ENCODE peak calls at places on chromosomes 12 and 14, in seven cellular contexts. One of them, this sample, is unnamed. For H3K4me1, the result is how much of the 10 kb centered on the place peaks cover.

GRCh38 chr14:61101803-61102548 is 120.9 kb downstream of the SLC38A6 start:
- DNase-seq in stomach: no peak
- DNase-seq in heart right ventricle: no peak
- DNase-seq in fibroblast of lung: peak
- DNase-seq in PC-9: peak
- DNase-seq in upper lobe of right lung: no peak
- DNase-seq in body of pancreas: no peak
- DNase-seq in this sample: no peak

GRCh38 chr14:89399594-89400068 is 17.4 kb downstream of the FOXN3 start:
- DNase-seq in stomach: no peak
- DNase-seq in heart right ventricle: no peak
- DNase-seq in fibroblast of lung: peak
- DNase-seq in PC-9: no peak
- DNase-seq in upper lobe of right lung: no peak
- DNase-seq in body of pancreas: peak
- DNase-seq in this sample: no peak

GRCh38 chr14:61190341-61190740 is 90.8 kb downstream of the TMEM30B start:
- DNase-seq in stomach: no peak
- DNase-seq in heart right ventricle: no peak
- DNase-seq in fibroblast of lung: no peak
- DNase-seq in PC-9: no peak
- DNase-seq in upper lobe of right lung: no peak
- DNase-seq in body of pancreas: no peak
- DNase-seq in this sample: no peak

GRCh38 chr12:9640024-9640423 is 29.5 kb upstream of the CLEC2D start:
- DNase-seq in stomach: no peak
- DNase-seq in heart right ventricle: no peak
- DNase-seq in fibroblast of lung: no peak
- DNase-seq in PC-9: no peak
- DNase-seq in upper lobe of right lung: no peak
- DNase-seq in body of pancreas: no peak
- DNase-seq in this sample: no peak

GRCh38 chr14:45038865-45039264 is 45.1 kb upstream of the PRPF39 start:
- DNase-seq in stomach: no peak
- DNase-seq in heart right ventricle: no peak
- DNase-seq in fibroblast of lung: no peak
- DNase-seq in PC-9: no peak
- DNase-seq in upper lobe of right lung: no peak
- DNase-seq in body of pancreas: no peak
- DNase-seq in this sample: no peak

GRCh38 chr12:82963961-82964360 is 277.3 kb downstream of the TMTC2 start:
- DNase-seq in stomach: no peak
- DNase-seq in heart right ventricle: no peak
- DNase-seq in fibroblast of lung: no peak
- DNase-seq in PC-9: no peak
- DNase-seq in upper lobe of right lung: no peak
- DNase-seq in body of pancreas: no peak
- DNase-seq in this sample: no peak

GRCh38 chr12:26126340-26127284 is 1.8 kb upstream of the BHLHE41 start:
- DNase-seq in stomach: peak
- DNase-seq in heart right ventricle: peak
- DNase-seq in fibroblast of lung: peak
- DNase-seq in PC-9: peak
- DNase-seq in upper lobe of right lung: peak
- DNase-seq in body of pancreas: peak
- DNase-seq in this sample: peak

GRCh38 chr12:121812320-121812871 is 8.6 kb downstream of the SETD1B start:
- DNase-seq in stomach: peak
- DNase-seq in heart right ventricle: peak
- DNase-seq in fibroblast of lung: peak
- DNase-seq in PC-9: peak
- DNase-seq in upper lobe of right lung: peak
- DNase-seq in body of pancreas: peak
- DNase-seq in this sample: no peak

GRCh38 chr12:64796205-64796845 is 28.1 kb upstream of the TBC1D30 start:
- DNase-seq in stomach: peak
- DNase-seq in heart right ventricle: no peak
- DNase-seq in fibroblast of lung: peak
- DNase-seq in PC-9: peak
- DNase-seq in upper lobe of right lung: no peak
- DNase-seq in body of pancreas: peak
- DNase-seq in this sample: no peak

GRCh38 chr12:6307521-6307920 is 3.0 kb upstream of the PLEKHG6 start:
- DNase-seq in stomach: no peak
- DNase-seq in heart right ventricle: no peak
- DNase-seq in fibroblast of lung: no peak
- DNase-seq in PC-9: no peak
- DNase-seq in upper lobe of right lung: no peak
- DNase-seq in body of pancreas: no peak
- DNase-seq in this sample: no peak

GRCh38 chr12:26000883-26001282 is 42.4 kb downstream of the RASSF8 start:
- DNase-seq in stomach: no peak
- DNase-seq in heart right ventricle: no peak
- DNase-seq in fibroblast of lung: no peak
- DNase-seq in PC-9: no peak
- DNase-seq in upper lobe of right lung: no peak
- DNase-seq in body of pancreas: no peak
- DNase-seq in this sample: no peak

GRCh38 chr14:65594153-65594881 is 181.8 kb downstream of the FUT8 start:
- DNase-seq in stomach: peak
- DNase-seq in heart right ventricle: no peak
- DNase-seq in fibroblast of lung: no peak
- DNase-seq in PC-9: no peak
- DNase-seq in upper lobe of right lung: no peak
- DNase-seq in body of pancreas: peak
- DNase-seq in this sample: no peak

GRCh38 chr12:18421840-18422239 is 160.5 kb downstream of the PIK3C2G start:
- DNase-seq in stomach: no peak
- DNase-seq in heart right ventricle: no peak
- DNase-seq in fibroblast of lung: peak
- DNase-seq in PC-9: no peak
- DNase-seq in upper lobe of right lung: no peak
- DNase-seq in body of pancreas: no peak
- DNase-seq in this sample: no peak

GRCh38 chr12:44874981-44875416 is 1.1 kb downstream of the NELL2 start:
- DNase-seq in stomach: no peak
- DNase-seq in heart right ventricle: no peak
- DNase-seq in fibroblast of lung: no peak
- DNase-seq in PC-9: no peak
- DNase-seq in upper lobe of right lung: no peak
- DNase-seq in body of pancreas: no peak
- DNase-seq in this sample: no peak

GRCh38 chr14:34014936-34015335 is 64.1 kb upstream of the EGLN3 start:
- DNase-seq in stomach: no peak
- DNase-seq in heart right ventricle: no peak
- DNase-seq in fibroblast of lung: no peak
- DNase-seq in PC-9: no peak
- DNase-seq in upper lobe of right lung: no peak
- DNase-seq in body of pancreas: no peak
- DNase-seq in this sample: no peak

GRCh38 chr14:51210594-51210993 is 29.5 kb upstream of the TMX1 start:
- DNase-seq in stomach: no peak
- DNase-seq in heart right ventricle: no peak
- DNase-seq in fibroblast of lung: no peak
- DNase-seq in PC-9: no peak
- DNase-seq in upper lobe of right lung: no peak
- DNase-seq in body of pancreas: no peak
- DNase-seq in this sample: no peak

GRCh38 chr12:118704517-118704916 is 276.8 kb upstream of the SRRM4 start:
- DNase-seq in stomach: no peak
- DNase-seq in heart right ventricle: no peak
- DNase-seq in fibroblast of lung: no peak
- DNase-seq in PC-9: no peak
- DNase-seq in upper lobe of right lung: no peak
- DNase-seq in body of pancreas: no peak
- DNase-seq in this sample: no peak

GRCh38 chr12:19244312-19244711 is 114.8 kb downstream of the PLEKHA5 start:
- DNase-seq in stomach: no peak
- DNase-seq in heart right ventricle: no peak
- DNase-seq in fibroblast of lung: no peak
- DNase-seq in PC-9: no peak
- DNase-seq in upper lobe of right lung: no peak
- DNase-seq in body of pancreas: no peak
- DNase-seq in this sample: no peak

GRCh38 chr12:108980831-108981618 is 39.8 kb downstream of the SVOP start:
- DNase-seq in stomach: no peak
- DNase-seq in heart right ventricle: peak
- DNase-seq in fibroblast of lung: no peak
- DNase-seq in PC-9: no peak
- DNase-seq in upper lobe of right lung: no peak
- DNase-seq in body of pancreas: no peak
- DNase-seq in this sample: no peak

GRCh38 chr12:117350140-117350539 is 11.3 kb downstream of the NOS1 start:
- DNase-seq in stomach: no peak
- DNase-seq in heart right ventricle: no peak
- DNase-seq in fibroblast of lung: no peak
- DNase-seq in PC-9: no peak
- DNase-seq in upper lobe of right lung: no peak
- DNase-seq in body of pancreas: no peak
- DNase-seq in this sample: no peak

GRCh38 chr12:119175115-119175514 is 3.6 kb upstream of the HSPB8 start:
- DNase-seq in stomach: no peak
- DNase-seq in heart right ventricle: no peak
- DNase-seq in fibroblast of lung: no peak
- DNase-seq in PC-9: no peak
- DNase-seq in upper lobe of right lung: no peak
- DNase-seq in body of pancreas: no peak
- DNase-seq in this sample: peak

GRCh38 chr12:3042826-3043225 is 34.4 kb upstream of the TSPAN9 start:
- DNase-seq in stomach: no peak
- DNase-seq in heart right ventricle: no peak
- DNase-seq in fibroblast of lung: no peak
- DNase-seq in PC-9: no peak
- DNase-seq in upper lobe of right lung: no peak
- DNase-seq in body of pancreas: no peak
- DNase-seq in this sample: no peak

GRCh38 chr12:3042394-3042793 is 34.8 kb upstream of the TSPAN9 start:
- DNase-seq in stomach: no peak
- DNase-seq in heart right ventricle: peak
- DNase-seq in fibroblast of lung: no peak
- DNase-seq in PC-9: no peak
- DNase-seq in upper lobe of right lung: no peak
- DNase-seq in body of pancreas: no peak
- DNase-seq in this sample: peak

GRCh38 chr12:3040663-3041544 is 36.3 kb upstream of the TSPAN9 start:
- DNase-seq in stomach: no peak
- DNase-seq in heart right ventricle: no peak
- DNase-seq in fibroblast of lung: no peak
- DNase-seq in PC-9: no peak
- DNase-seq in upper lobe of right lung: no peak
- DNase-seq in body of pancreas: no peak
- DNase-seq in this sample: peak

GRCh38 chr12:3040026-3040656 is 37.0 kb upstream of the TSPAN9 start:
- DNase-seq in stomach: no peak
- DNase-seq in heart right ventricle: no peak
- DNase-seq in fibroblast of lung: no peak
- DNase-seq in PC-9: no peak
- DNase-seq in upper lobe of right lung: no peak
- DNase-seq in body of pancreas: no peak
- DNase-seq in this sample: no peak

GRCh38 chr12:3041558-3042164 is 35.5 kb upstream of the TSPAN9 start:
- DNase-seq in stomach: peak
- DNase-seq in heart right ventricle: no peak
- DNase-seq in fibroblast of lung: peak
- DNase-seq in PC-9: peak
- DNase-seq in upper lobe of right lung: no peak
- DNase-seq in body of pancreas: peak
- DNase-seq in this sample: peak
- TF ChIP-seq CTCF in stomach: peak
- TF ChIP-seq CTCF in heart right ventricle: peak
- TF ChIP-seq CTCF in fibroblast of lung: peak
- TF ChIP-seq CTCF in PC-9: peak
- TF ChIP-seq CTCF in upper lobe of right lung: peak
- TF ChIP-seq CTCF in body of pancreas: peak
- TF ChIP-seq CTCF in this sample: peak

DNA sequence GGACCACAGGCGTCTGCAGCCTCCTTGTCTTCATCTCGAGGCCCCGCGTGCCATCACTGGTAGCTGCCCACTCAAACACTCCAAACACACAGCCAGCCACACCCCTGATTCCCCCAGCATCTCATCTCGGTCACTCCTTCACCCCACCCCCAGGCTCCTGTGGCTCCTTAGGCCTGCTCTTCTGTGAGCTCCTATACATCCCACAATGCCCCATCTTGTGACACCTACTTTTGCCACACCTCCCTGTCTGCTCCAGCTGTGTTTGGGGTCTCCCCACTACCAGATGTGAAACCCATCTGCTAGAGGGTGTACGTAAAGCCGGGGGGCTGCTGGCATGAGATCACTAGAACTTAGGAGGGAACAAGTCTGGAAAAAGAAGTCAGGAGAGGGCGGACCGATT is 4.1 kb downstream of the AKT1 start:
- DNase-seq in stomach: no peak
- DNase-seq in heart right ventricle: no peak
- DNase-seq in fibroblast of lung: no peak
- DNase-seq in PC-9: no peak
- DNase-seq in upper lobe of right lung: no peak
- DNase-seq in body of pancreas: no peak
- DNase-seq in this sample: no peak
- H3K4me1 ChIP-seq in stomach: half or more
- H3K4me1 ChIP-seq in heart right ventricle: half or more
- H3K4me1 ChIP-seq in fibroblast of lung: under half
- H3K4me1 ChIP-seq in PC-9: under half
- H3K4me1 ChIP-seq in upper lobe of right lung: half or more
- H3K4me1 ChIP-seq in body of pancreas: half or more
- H3K4me1 ChIP-seq in this sample: under half

DNA sequence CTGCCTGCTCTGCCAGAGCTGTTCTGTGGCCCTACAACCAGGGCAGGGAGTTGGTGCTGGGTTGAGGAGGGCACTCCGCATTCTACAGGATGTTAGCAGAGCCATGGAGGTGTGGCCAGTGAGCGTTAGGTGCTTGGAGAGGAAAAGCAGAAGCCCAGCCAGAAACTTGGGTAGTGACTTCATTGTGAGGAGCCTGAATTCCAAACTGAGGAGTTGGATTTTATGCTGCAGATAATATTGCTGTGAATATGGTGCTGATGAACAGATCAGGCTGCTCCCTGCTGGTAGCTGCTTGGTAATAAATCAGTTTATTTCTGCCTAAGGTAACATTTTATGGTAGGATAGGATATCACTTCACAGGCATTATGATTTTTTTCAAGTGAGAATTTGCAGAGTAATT is 7.1 kb upstream of the CCDC175 start:
- DNase-seq in stomach: no peak
- DNase-seq in heart right ventricle: no peak
- DNase-seq in fibroblast of lung: peak
- DNase-seq in PC-9: no peak
- DNase-seq in upper lobe of right lung: no peak
- DNase-seq in body of pancreas: no peak
- DNase-seq in this sample: no peak
- TF ChIP-seq CTCF in stomach: no peak
- TF ChIP-seq CTCF in heart right ventricle: no peak
- TF ChIP-seq CTCF in fibroblast of lung: no peak
- TF ChIP-seq CTCF in PC-9: no peak
- TF ChIP-seq CTCF in upper lobe of right lung: no peak
- TF ChIP-seq CTCF in body of pancreas: no peak
- TF ChIP-seq CTCF in this sample: no peak

DNA sequence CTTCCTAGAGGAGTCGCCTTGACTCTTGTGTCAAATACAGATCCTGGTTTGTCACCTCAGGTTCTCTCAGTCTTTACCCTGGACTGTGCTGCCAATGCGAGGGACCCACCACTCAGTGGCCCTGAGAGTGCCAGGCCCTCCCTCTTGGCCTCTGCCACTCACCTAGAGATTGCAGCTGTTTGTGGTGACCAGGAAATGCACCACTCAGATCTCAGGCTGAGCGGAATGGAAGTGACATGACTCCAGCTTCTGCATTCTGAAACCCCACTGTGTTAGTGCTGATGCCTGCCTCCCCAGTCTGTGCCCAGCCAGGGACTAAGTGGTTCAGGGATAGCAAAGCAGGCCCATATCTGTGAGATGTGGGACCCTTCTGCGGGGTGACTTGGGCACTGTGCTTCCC is 27.8 kb upstream of the NEDD1 start:
- DNase-seq in stomach: no peak
- DNase-seq in heart right ventricle: no peak
- DNase-seq in fibroblast of lung: no peak
- DNase-seq in PC-9: no peak
- DNase-seq in upper lobe of right lung: no peak
- DNase-seq in body of pancreas: no peak
- DNase-seq in this sample: no peak
- H3K4me1 ChIP-seq in stomach: under half
- H3K4me1 ChIP-seq in heart right ventricle: under half
- H3K4me1 ChIP-seq in fibroblast of lung: under half
- H3K4me1 ChIP-seq in PC-9: under half
- H3K4me1 ChIP-seq in upper lobe of right lung: under half
- H3K4me1 ChIP-seq in body of pancreas: under half
- H3K4me1 ChIP-seq in this sample: under half